ENCODE peak calls at places on chromosomes 16 and 17, in five cellular contexts. One of them, this sample, is unnamed.
A peak's percentile ranks its signal among the peaks of the same experiment; 100 is the strongest.

GRCh38 chr17:58284613-58285421 is 4.1 kb upstream of the MPO start:
- DNase-seq in activated CD4-positive, alpha-beta T cell treated with anti-CD3 and anti-CD28 coated beads for 24 hours: no peak
- DNase-seq in B cell: no peak
- DNase-seq in NCI-H446 treated with DMSO at 0.1 percent for 48 hours: no peak
- DNase-seq in H9: peak; percentile 83
- DNase-seq in this sample: no peak

GRCh38 chr17:57144567-57144966 is 59.5 kb downstream of the AKAP1 start:
- DNase-seq in activated CD4-positive, alpha-beta T cell treated with anti-CD3 and anti-CD28 coated beads for 24 hours: no peak
- DNase-seq in B cell: no peak
- DNase-seq in NCI-H446 treated with DMSO at 0.1 percent for 48 hours: no peak
- DNase-seq in H9: peak; percentile 57
- DNase-seq in this sample: no peak

GRCh38 chr16:84751241-84751640 is 51.4 kb downstream of the USP10 start:
- DNase-seq in activated CD4-positive, alpha-beta T cell treated with anti-CD3 and anti-CD28 coated beads for 24 hours: no peak
- DNase-seq in B cell: peak; percentile 58
- DNase-seq in NCI-H446 treated with DMSO at 0.1 percent for 48 hours: no peak
- DNase-seq in H9: no peak
- DNase-seq in this sample: no peak

GRCh38 chr17:47291242-47291873 is 32.4 kb upstream of the EFCAB13 start:
- DNase-seq in activated CD4-positive, alpha-beta T cell treated with anti-CD3 and anti-CD28 coated beads for 24 hours: no peak
- DNase-seq in B cell: no peak
- DNase-seq in NCI-H446 treated with DMSO at 0.1 percent for 48 hours: no peak
- DNase-seq in H9: no peak
- DNase-seq in this sample: no peak

GRCh38 chr17:31564883-31565297 is 173.4 kb downstream of the RAB11FIP4 start:
- DNase-seq in activated CD4-positive, alpha-beta T cell treated with anti-CD3 and anti-CD28 coated beads for 24 hours: no peak
- DNase-seq in B cell: no peak
- DNase-seq in NCI-H446 treated with DMSO at 0.1 percent for 48 hours: no peak
- DNase-seq in H9: peak; percentile 71
- DNase-seq in this sample: no peak

GRCh38 chr17:42894283-42895184 is 6.1 kb upstream of the G6PC1 start:
- DNase-seq in activated CD4-positive, alpha-beta T cell treated with anti-CD3 and anti-CD28 coated beads for 24 hours: no peak
- DNase-seq in B cell: no peak
- DNase-seq in NCI-H446 treated with DMSO at 0.1 percent for 48 hours: no peak
- DNase-seq in H9: no peak
- DNase-seq in this sample: no peak

GRCh38 chr16:30977502-30977901 is 7.5 kb upstream of the HSD3B7 start:
- DNase-seq in activated CD4-positive, alpha-beta T cell treated with anti-CD3 and anti-CD28 coated beads for 24 hours: no peak
- DNase-seq in B cell: no peak
- DNase-seq in NCI-H446 treated with DMSO at 0.1 percent for 48 hours: no peak
- DNase-seq in H9: peak; percentile 71
- DNase-seq in this sample: no peak

GRCh38 chr17:76968707-76969597 is 100.7 kb downstream of the MGAT5B start:
- DNase-seq in activated CD4-positive, alpha-beta T cell treated with anti-CD3 and anti-CD28 coated beads for 24 hours: no peak
- DNase-seq in B cell: peak; percentile 88
- DNase-seq in NCI-H446 treated with DMSO at 0.1 percent for 48 hours: no peak
- DNase-seq in H9: peak; percentile 100
- DNase-seq in this sample: no peak

GRCh38 chr16:4924593-4925378 is 12.2 kb downstream of the PPL start:
- DNase-seq in activated CD4-positive, alpha-beta T cell treated with anti-CD3 and anti-CD28 coated beads for 24 hours: no peak
- DNase-seq in B cell: no peak
- DNase-seq in NCI-H446 treated with DMSO at 0.1 percent for 48 hours: no peak
- DNase-seq in H9: peak; percentile 83
- DNase-seq in this sample: no peak